ENCODE peak calls at places on chromosomes 2 and 18, in nine cellular contexts. One of them, this sample, is unnamed.

GRCh38 chr2:41061371-41061770 is 609.5 kb upstream of the SLC8A1 start:
- DNase-seq in K562: no peak
- DNase-seq in activated naive CD4-positive, alpha-beta T cell: no peak
- DNase-seq in H9: no peak
- DNase-seq in A673: no peak
- DNase-seq in stimulated activated CD8-positive, alpha-beta memory T cell treated with anti-CD3 and anti-CD28 coated beads, Interleukin-12 subunit alpha, Interleukin-12 subunit beta, amount 100 ng/mL, for 1 hour: no peak
- DNase-seq in activated CD4-positive, alpha-beta T cell treated with anti-CD3 and anti-CD28 coated beads for 48 hours: no peak
- DNase-seq in trophoblast cell: no peak
- DNase-seq in left colon: no peak
- DNase-seq in this sample: no peak

GRCh38 chr2:225937625-225938024 is 538.1 kb downstream of the NYAP2 start:
- DNase-seq in K562: no peak
- DNase-seq in activated naive CD4-positive, alpha-beta T cell: no peak
- DNase-seq in H9: no peak
- DNase-seq in A673: peak
- DNase-seq in stimulated activated CD8-positive, alpha-beta memory T cell treated with anti-CD3 and anti-CD28 coated beads, Interleukin-12 subunit alpha, Interleukin-12 subunit beta, amount 100 ng/mL, for 1 hour: no peak
- DNase-seq in activated CD4-positive, alpha-beta T cell treated with anti-CD3 and anti-CD28 coated beads for 48 hours: no peak
- DNase-seq in trophoblast cell: no peak
- DNase-seq in left colon: no peak
- DNase-seq in this sample: no peak

GRCh38 chr2:238912228-238912915 is 64.5 kb downstream of the TWIST2 start:
- DNase-seq in K562: no peak
- DNase-seq in activated naive CD4-positive, alpha-beta T cell: no peak
- DNase-seq in H9: no peak
- DNase-seq in A673: no peak
- DNase-seq in stimulated activated CD8-positive, alpha-beta memory T cell treated with anti-CD3 and anti-CD28 coated beads, Interleukin-12 subunit alpha, Interleukin-12 subunit beta, amount 100 ng/mL, for 1 hour: no peak
- DNase-seq in activated CD4-positive, alpha-beta T cell treated with anti-CD3 and anti-CD28 coated beads for 48 hours: no peak
- DNase-seq in trophoblast cell: no peak
- DNase-seq in left colon: no peak
- DNase-seq in this sample: no peak

GRCh38 chr2:189783927-189784867 is at the start of the genes ORMDL1 and PMS1:
- DNase-seq in K562: peak
- DNase-seq in activated naive CD4-positive, alpha-beta T cell: peak
- DNase-seq in H9: peak
- DNase-seq in A673: peak
- DNase-seq in stimulated activated CD8-positive, alpha-beta memory T cell treated with anti-CD3 and anti-CD28 coated beads, Interleukin-12 subunit alpha, Interleukin-12 subunit beta, amount 100 ng/mL, for 1 hour: peak
- DNase-seq in activated CD4-positive, alpha-beta T cell treated with anti-CD3 and anti-CD28 coated beads for 48 hours: peak
- DNase-seq in trophoblast cell: peak
- DNase-seq in left colon: peak
- DNase-seq in this sample: peak

GRCh38 chr2:222878877-222879601 is 18.2 kb downstream of the ACSL3 start:
- DNase-seq in K562: no peak
- DNase-seq in activated naive CD4-positive, alpha-beta T cell: no peak
- DNase-seq in H9: no peak
- DNase-seq in A673: no peak
- DNase-seq in stimulated activated CD8-positive, alpha-beta memory T cell treated with anti-CD3 and anti-CD28 coated beads, Interleukin-12 subunit alpha, Interleukin-12 subunit beta, amount 100 ng/mL, for 1 hour: no peak
- DNase-seq in activated CD4-positive, alpha-beta T cell treated with anti-CD3 and anti-CD28 coated beads for 48 hours: no peak
- DNase-seq in trophoblast cell: peak
- DNase-seq in left colon: no peak
- DNase-seq in this sample: no peak

GRCh38 chr2:233385489-233386044 is 31.3 kb downstream of the DGKD start:
- DNase-seq in K562: no peak
- DNase-seq in activated naive CD4-positive, alpha-beta T cell: peak
- DNase-seq in H9: no peak
- DNase-seq in A673: no peak
- DNase-seq in stimulated activated CD8-positive, alpha-beta memory T cell treated with anti-CD3 and anti-CD28 coated beads, Interleukin-12 subunit alpha, Interleukin-12 subunit beta, amount 100 ng/mL, for 1 hour: peak
- DNase-seq in activated CD4-positive, alpha-beta T cell treated with anti-CD3 and anti-CD28 coated beads for 48 hours: peak
- DNase-seq in trophoblast cell: no peak
- DNase-seq in left colon: no peak
- DNase-seq in this sample: no peak

GRCh38 chr2:36485521-36485920 is 112.4 kb downstream of the FEZ2 start:
- DNase-seq in K562: no peak
- DNase-seq in activated naive CD4-positive, alpha-beta T cell: no peak
- DNase-seq in H9: no peak
- DNase-seq in A673: no peak
- DNase-seq in stimulated activated CD8-positive, alpha-beta memory T cell treated with anti-CD3 and anti-CD28 coated beads, Interleukin-12 subunit alpha, Interleukin-12 subunit beta, amount 100 ng/mL, for 1 hour: no peak
- DNase-seq in activated CD4-positive, alpha-beta T cell treated with anti-CD3 and anti-CD28 coated beads for 48 hours: no peak
- DNase-seq in trophoblast cell: no peak
- DNase-seq in left colon: no peak
- DNase-seq in this sample: no peak

GRCh38 chr2:199160677-199161465 is 296.9 kb downstream of the SATB2 start:
- DNase-seq in K562: no peak
- DNase-seq in activated naive CD4-positive, alpha-beta T cell: no peak
- DNase-seq in H9: no peak
- DNase-seq in A673: no peak
- DNase-seq in stimulated activated CD8-positive, alpha-beta memory T cell treated with anti-CD3 and anti-CD28 coated beads, Interleukin-12 subunit alpha, Interleukin-12 subunit beta, amount 100 ng/mL, for 1 hour: no peak
- DNase-seq in activated CD4-positive, alpha-beta T cell treated with anti-CD3 and anti-CD28 coated beads for 48 hours: no peak
- DNase-seq in trophoblast cell: no peak
- DNase-seq in left colon: no peak
- DNase-seq in this sample: no peak

GRCh38 chr2:125979886-125980285 is 676.1 kb upstream of the GYPC start:
- DNase-seq in K562: no peak
- DNase-seq in activated naive CD4-positive, alpha-beta T cell: no peak
- DNase-seq in H9: no peak
- DNase-seq in A673: no peak
- DNase-seq in stimulated activated CD8-positive, alpha-beta memory T cell treated with anti-CD3 and anti-CD28 coated beads, Interleukin-12 subunit alpha, Interleukin-12 subunit beta, amount 100 ng/mL, for 1 hour: no peak
- DNase-seq in activated CD4-positive, alpha-beta T cell treated with anti-CD3 and anti-CD28 coated beads for 48 hours: no peak
- DNase-seq in trophoblast cell: no peak
- DNase-seq in left colon: no peak
- DNase-seq in this sample: no peak

GRCh38 chr18:57863706-57864105 is 60.6 kb upstream of the ATP8B1 start:
- DNase-seq in K562: no peak
- DNase-seq in activated naive CD4-positive, alpha-beta T cell: no peak
- DNase-seq in H9: no peak
- DNase-seq in A673: no peak
- DNase-seq in stimulated activated CD8-positive, alpha-beta memory T cell treated with anti-CD3 and anti-CD28 coated beads, Interleukin-12 subunit alpha, Interleukin-12 subunit beta, amount 100 ng/mL, for 1 hour: no peak
- DNase-seq in activated CD4-positive, alpha-beta T cell treated with anti-CD3 and anti-CD28 coated beads for 48 hours: no peak
- DNase-seq in trophoblast cell: no peak
- DNase-seq in left colon: no peak
- DNase-seq in this sample: no peak

GRCh38 chr2:135494503-135494902 is 36.5 kb downstream of the ZRANB3 start:
- DNase-seq in K562: no peak
- DNase-seq in activated naive CD4-positive, alpha-beta T cell: no peak
- DNase-seq in H9: no peak
- DNase-seq in A673: no peak
- DNase-seq in stimulated activated CD8-positive, alpha-beta memory T cell treated with anti-CD3 and anti-CD28 coated beads, Interleukin-12 subunit alpha, Interleukin-12 subunit beta, amount 100 ng/mL, for 1 hour: no peak
- DNase-seq in activated CD4-positive, alpha-beta T cell treated with anti-CD3 and anti-CD28 coated beads for 48 hours: no peak
- DNase-seq in trophoblast cell: no peak
- DNase-seq in left colon: no peak
- DNase-seq in this sample: no peak

GRCh38 chr18:24611075-24611474 is 150.6 kb downstream of the HRH4 start:
- DNase-seq in K562: no peak
- DNase-seq in activated naive CD4-positive, alpha-beta T cell: no peak
- DNase-seq in H9: no peak
- DNase-seq in A673: no peak
- DNase-seq in stimulated activated CD8-positive, alpha-beta memory T cell treated with anti-CD3 and anti-CD28 coated beads, Interleukin-12 subunit alpha, Interleukin-12 subunit beta, amount 100 ng/mL, for 1 hour: no peak
- DNase-seq in activated CD4-positive, alpha-beta T cell treated with anti-CD3 and anti-CD28 coated beads for 48 hours: no peak
- DNase-seq in trophoblast cell: no peak
- DNase-seq in left colon: no peak
- DNase-seq in this sample: no peak

GRCh38 chr2:167451496-167452289 is 563.4 kb downstream of the XIRP2 start:
- DNase-seq in K562: no peak
- DNase-seq in activated naive CD4-positive, alpha-beta T cell: no peak
- DNase-seq in H9: peak
- DNase-seq in A673: no peak
- DNase-seq in stimulated activated CD8-positive, alpha-beta memory T cell treated with anti-CD3 and anti-CD28 coated beads, Interleukin-12 subunit alpha, Interleukin-12 subunit beta, amount 100 ng/mL, for 1 hour: no peak
- DNase-seq in activated CD4-positive, alpha-beta T cell treated with anti-CD3 and anti-CD28 coated beads for 48 hours: no peak
- DNase-seq in trophoblast cell: no peak
- DNase-seq in left colon: no peak
- DNase-seq in this sample: no peak

GRCh38 chr18:13630869-13631268 is 95.5 kb downstream of the FAM210A start:
- DNase-seq in K562: no peak
- DNase-seq in activated naive CD4-positive, alpha-beta T cell: no peak
- DNase-seq in H9: no peak
- DNase-seq in A673: no peak
- DNase-seq in stimulated activated CD8-positive, alpha-beta memory T cell treated with anti-CD3 and anti-CD28 coated beads, Interleukin-12 subunit alpha, Interleukin-12 subunit beta, amount 100 ng/mL, for 1 hour: no peak
- DNase-seq in activated CD4-positive, alpha-beta T cell treated with anti-CD3 and anti-CD28 coated beads for 48 hours: no peak
- DNase-seq in trophoblast cell: no peak
- DNase-seq in left colon: no peak
- DNase-seq in this sample: no peak

GRCh38 chr18:54684786-54685185 is 93.7 kb downstream of the DYNAP start:
- DNase-seq in K562: peak
- DNase-seq in activated naive CD4-positive, alpha-beta T cell: no peak
- DNase-seq in H9: peak
- DNase-seq in A673: peak
- DNase-seq in stimulated activated CD8-positive, alpha-beta memory T cell treated with anti-CD3 and anti-CD28 coated beads, Interleukin-12 subunit alpha, Interleukin-12 subunit beta, amount 100 ng/mL, for 1 hour: no peak
- DNase-seq in activated CD4-positive, alpha-beta T cell treated with anti-CD3 and anti-CD28 coated beads for 48 hours: no peak
- DNase-seq in trophoblast cell: peak
- DNase-seq in left colon: no peak
- DNase-seq in this sample: no peak

GRCh38 chr18:35635171-35635570 is 53.6 kb downstream of the GALNT1 start:
- DNase-seq in K562: no peak
- DNase-seq in activated naive CD4-positive, alpha-beta T cell: no peak
- DNase-seq in H9: no peak
- DNase-seq in A673: no peak
- DNase-seq in stimulated activated CD8-positive, alpha-beta memory T cell treated with anti-CD3 and anti-CD28 coated beads, Interleukin-12 subunit alpha, Interleukin-12 subunit beta, amount 100 ng/mL, for 1 hour: no peak
- DNase-seq in activated CD4-positive, alpha-beta T cell treated with anti-CD3 and anti-CD28 coated beads for 48 hours: no peak
- DNase-seq in trophoblast cell: no peak
- DNase-seq in left colon: no peak
- DNase-seq in this sample: no peak

GRCh38 chr2:60926751-60927568 is 45.6 kb downstream of the REL start:
- DNase-seq in K562: no peak
- DNase-seq in activated naive CD4-positive, alpha-beta T cell: no peak
- DNase-seq in H9: no peak
- DNase-seq in A673: no peak
- DNase-seq in stimulated activated CD8-positive, alpha-beta memory T cell treated with anti-CD3 and anti-CD28 coated beads, Interleukin-12 subunit alpha, Interleukin-12 subunit beta, amount 100 ng/mL, for 1 hour: no peak
- DNase-seq in activated CD4-positive, alpha-beta T cell treated with anti-CD3 and anti-CD28 coated beads for 48 hours: no peak
- DNase-seq in trophoblast cell: no peak
- DNase-seq in left colon: no peak
- DNase-seq in this sample: no peak

GRCh38 chr18:36155960-36156757 is 26.5 kb downstream of the ELP2 start:
- DNase-seq in K562: no peak
- DNase-seq in activated naive CD4-positive, alpha-beta T cell: no peak
- DNase-seq in H9: no peak
- DNase-seq in A673: no peak
- DNase-seq in stimulated activated CD8-positive, alpha-beta memory T cell treated with anti-CD3 and anti-CD28 coated beads, Interleukin-12 subunit alpha, Interleukin-12 subunit beta, amount 100 ng/mL, for 1 hour: no peak
- DNase-seq in activated CD4-positive, alpha-beta T cell treated with anti-CD3 and anti-CD28 coated beads for 48 hours: no peak
- DNase-seq in trophoblast cell: no peak
- DNase-seq in left colon: no peak
- DNase-seq in this sample: no peak

GRCh38 chr2:206084468-206084869 is 1.5 kb downstream of the INO80D start:
- DNase-seq in K562: peak
- DNase-seq in activated naive CD4-positive, alpha-beta T cell: peak
- DNase-seq in H9: peak
- DNase-seq in A673: peak
- DNase-seq in stimulated activated CD8-positive, alpha-beta memory T cell treated with anti-CD3 and anti-CD28 coated beads, Interleukin-12 subunit alpha, Interleukin-12 subunit beta, amount 100 ng/mL, for 1 hour: no peak
- DNase-seq in activated CD4-positive, alpha-beta T cell treated with anti-CD3 and anti-CD28 coated beads for 48 hours: peak
- DNase-seq in trophoblast cell: peak
- DNase-seq in left colon: peak
- DNase-seq in this sample: no peak

GRCh38 chr2:12835733-12836132 is 119.0 kb downstream of the TRIB2 start:
- DNase-seq in K562: no peak
- DNase-seq in activated naive CD4-positive, alpha-beta T cell: no peak
- DNase-seq in H9: no peak
- DNase-seq in A673: no peak
- DNase-seq in stimulated activated CD8-positive, alpha-beta memory T cell treated with anti-CD3 and anti-CD28 coated beads, Interleukin-12 subunit alpha, Interleukin-12 subunit beta, amount 100 ng/mL, for 1 hour: no peak
- DNase-seq in activated CD4-positive, alpha-beta T cell treated with anti-CD3 and anti-CD28 coated beads for 48 hours: no peak
- DNase-seq in trophoblast cell: no peak
- DNase-seq in left colon: no peak
- DNase-seq in this sample: no peak

GRCh38 chr2:218438601-218439000 is 19.7 kb downstream of the VIL1 start:
- DNase-seq in K562: no peak
- DNase-seq in activated naive CD4-positive, alpha-beta T cell: no peak
- DNase-seq in H9: no peak
- DNase-seq in A673: no peak
- DNase-seq in stimulated activated CD8-positive, alpha-beta memory T cell treated with anti-CD3 and anti-CD28 coated beads, Interleukin-12 subunit alpha, Interleukin-12 subunit beta, amount 100 ng/mL, for 1 hour: no peak
- DNase-seq in activated CD4-positive, alpha-beta T cell treated with anti-CD3 and anti-CD28 coated beads for 48 hours: no peak
- DNase-seq in trophoblast cell: no peak
- DNase-seq in left colon: no peak
- DNase-seq in this sample: no peak

GRCh38 chr2:19371996-19372582 is 13.7 kb upstream of the OSR1 start:
- DNase-seq in K562: no peak
- DNase-seq in activated naive CD4-positive, alpha-beta T cell: no peak
- DNase-seq in H9: no peak
- DNase-seq in A673: no peak
- DNase-seq in stimulated activated CD8-positive, alpha-beta memory T cell treated with anti-CD3 and anti-CD28 coated beads, Interleukin-12 subunit alpha, Interleukin-12 subunit beta, amount 100 ng/mL, for 1 hour: no peak
- DNase-seq in activated CD4-positive, alpha-beta T cell treated with anti-CD3 and anti-CD28 coated beads for 48 hours: no peak
- DNase-seq in trophoblast cell: no peak
- DNase-seq in left colon: no peak
- DNase-seq in this sample: peak